ENCODE peak calls at places on chromosomes 11 and 22, in nine cellular contexts. X, O, N, P, Q, A, W, M and S are unnamed samples.

GRCh38 chr11:19728436-19728835 is 15.8 kb downstream of the NAV2 start:
- DNase-seq in X (no peak), O (no peak), N (no peak), P (no peak), Q (peak), A (no peak), W (no peak), M (no peak), S (no peak)

GRCh38 chr11:44595964-44596381 is 30.5 kb downstream of the CD82 start:
- DNase-seq in X (no peak), O (no peak), N (no peak), P (no peak), Q (no peak), A (peak), W (peak), M (no peak), S (no peak)

GRCh38 chr22:18077639-18078328 is at the start of gene PEX26:
- DNase-seq in X (peak), O (peak), N (peak), P (peak), Q (peak), A (peak), W (peak), M (peak), S (peak)

GRCh38 chr22:29201722-29202230 is 3.9 kb upstream of the EMID1 start:
- DNase-seq in X (no peak), O (no peak), N (no peak), P (no peak), Q (no peak), A (no peak), W (no peak), M (no peak), S (no peak)

GRCh38 chr11:68025047-68025446 is 5.4 kb upstream of the NDUFS8 start:
- DNase-seq in X (peak), O (no peak), N (no peak), P (no peak), Q (no peak), A (no peak), W (no peak), M (no peak), S (no peak)

GRCh38 chr11:1569251-1569780 is 2.8 kb downstream of the DUSP8 start:
- DNase-seq in X (no peak), O (no peak), N (no peak), P (peak), Q (no peak), A (no peak), W (no peak), M (no peak), S (no peak)

GRCh38 chr11:92311616-92312449 is 87.2 kb downstream of the FAT3 start:
- DNase-seq in X (no peak), O (no peak), N (peak), P (no peak), Q (peak), A (no peak), W (no peak), M (no peak), S (no peak)

GRCh38 chr11:12259956-12260355 is 117.4 kb upstream of the PARVA start:
- DNase-seq in X (no peak), O (no peak), N (no peak), P (no peak), Q (no peak), A (no peak), W (no peak), M (no peak), S (no peak)

GRCh38 chr22:34812631-34813030 is 253.3 kb upstream of the ISX start:
- DNase-seq in X (no peak), O (no peak), N (no peak), P (no peak), Q (no peak), A (no peak), W (no peak), M (no peak), S (no peak)

GRCh38 chr22:33653525-33654063 is 266.7 kb downstream of the LARGE1 start:
- DNase-seq in X (no peak), O (no peak), N (no peak), P (no peak), Q (no peak), A (no peak), W (no peak), M (no peak), S (no peak)

GRCh38 chr11:112285918-112286317 is 25.3 kb upstream of the PLET1 start:
- DNase-seq in X (no peak), O (no peak), N (peak), P (no peak), Q (peak), A (no peak), W (no peak), M (peak), S (peak)

GRCh38 chr11:72589802-72590761 is 84.1 kb downstream of the PDE2A start:
- DNase-seq in X (peak), O (peak), N (peak), P (peak), Q (no peak), A (peak), W (no peak), M (peak), S (no peak)

GRCh38 chr11:74720596-74721478 is 10.4 kb downstream of the CHRDL2 start:
- DNase-seq in X (no peak), O (no peak), N (peak), P (peak), Q (peak), A (peak), W (peak), M (no peak), S (no peak)

GRCh38 chr11:102144357-102145342 is 34.4 kb downstream of the YAP1 start:
- DNase-seq in X (no peak), O (no peak), N (peak), P (no peak), Q (peak), A (no peak), W (peak), M (no peak), S (no peak)

GRCh38 chr11:134244593-134244992 is 8.6 kb downstream of the THYN1 start:
- DNase-seq in X (peak), O (no peak), N (peak), P (no peak), Q (peak), A (no peak), W (no peak), M (no peak), S (no peak)

GRCh38 chr22:35430897-35431322 is 31.0 kb downstream of the MCM5 start:
- DNase-seq in X (peak), O (peak), N (peak), P (peak), Q (peak), A (peak), W (peak), M (peak), S (peak)

GRCh38 chr11:116730568-116730967 is 42.2 kb downstream of the BUD13 start:
- DNase-seq in X (no peak), O (no peak), N (peak), P (peak), Q (no peak), A (no peak), W (peak), M (no peak), S (no peak)

GRCh38 chr11:133911169-133911568 is 45.6 kb downstream of the IGSF9B start:
- DNase-seq in X (peak), O (no peak), N (no peak), P (no peak), Q (no peak), A (no peak), W (no peak), M (no peak), S (no peak)

GRCh38 chr22:19986410-19987341 is 29.9 kb downstream of the ARVCF start:
- DNase-seq in X (peak), O (peak), N (peak), P (peak), Q (peak), A (peak), W (peak), M (peak), S (peak)

GRCh38 chr11:126926376-126926791 is 74.2 kb downstream of the KIRREL3 start:
- DNase-seq in X (no peak), O (no peak), N (peak), P (no peak), Q (no peak), A (no peak), W (peak), M (peak), S (no peak)

GRCh38 chr22:26406118-26406517 is 22.9 kb upstream of the ASPHD2 start:
- DNase-seq in X (peak), O (no peak), N (peak), P (no peak), Q (no peak), A (no peak), W (no peak), M (peak), S (peak)

GRCh38 chr11:11378184-11378940 is 25.3 kb upstream of the CSNK2A3 start:
- DNase-seq in X (no peak), O (no peak), N (no peak), P (no peak), Q (no peak), A (no peak), W (no peak), M (no peak), S (no peak)

GRCh38 chr11:1402355-1402754 is 12.6 kb downstream of the BRSK2 start:
- DNase-seq in X (no peak), O (no peak), N (no peak), P (no peak), Q (no peak), A (no peak), W (no peak), M (no peak), S (no peak)

GRCh38 chr11:45180158-45180887 is 33.9 kb downstream of the PRDM11 start:
- DNase-seq in X (no peak), O (no peak), N (no peak), P (peak), Q (no peak), A (peak), W (peak), M (peak), S (peak)

GRCh38 chr11:27414644-27415043 is 51.6 kb upstream of the CCDC34 start:
- DNase-seq in X (no peak), O (no peak), N (no peak), P (no peak), Q (no peak), A (no peak), W (no peak), M (no peak), S (no peak)

GRCh38 chr11:57071829-57072228 is 83.1 kb downstream of the OR5AK2 start:
- DNase-seq in X (no peak), O (no peak), N (peak), P (no peak), Q (peak), A (no peak), W (no peak), M (no peak), S (peak)